ENCODE peak calls at places on chromosomes 5 and 9, in eight cellular contexts. Y is stimulated activated CD4-positive, alpha-beta T cell treated with anti-CD3 and anti-CD28 coated beads, Interleukin-4, amount 100 ng/mL, for 4 hours; Q is GM23338; U is foreskin fibroblast; Z is CD4-positive, alpha-beta T cell; L is NCI-H1092 treated with DMSO at 0.1 percent for 48 hours; A is NCI-H748 treated with DMSO at 0.1 percent for 48 hours; G is putamen. T is an unnamed sample.

GRCh38 chr5:93274291-93274690 is 306.7 kb downstream of the NR2F1-AS1 start:
- DNase-seq in Y (no peak), Q (peak), U (peak), Z (no peak), L (no peak), A (no peak), G (no peak), T (no peak)

GRCh38 chr9:92501671-92502393 is 19.5 kb upstream of the ASPN start:
- DNase-seq in Y (no peak), Q (peak), U (peak), Z (no peak), L (peak), A (no peak), G (no peak), T (no peak)

GRCh38 chr9:96553070-96553469 is 66.6 kb downstream of the CDC14B start:
- DNase-seq in Y (no peak), Q (no peak), U (peak), Z (no peak), L (no peak), A (no peak), G (no peak), T (no peak)

GRCh38 chr5:53934126-53934856 is 373.9 kb downstream of the NDUFS4 start:
- DNase-seq in Y (no peak), Q (no peak), U (peak), Z (no peak), L (no peak), A (no peak), G (no peak), T (no peak)

GRCh38 chr5:515273-515836 is 8.9 kb downstream of the SLC9A3 start:
- DNase-seq in Y (no peak), Q (no peak), U (no peak), Z (no peak), L (no peak), A (no peak), G (no peak), T (no peak)

GRCh38 chr5:112161392-112161748 is 257.7 kb downstream of the EPB41L4A start:
- DNase-seq in Y (no peak), Q (no peak), U (no peak), Z (no peak), L (no peak), A (no peak), G (no peak), T (no peak)

GRCh38 chr5:111984044-111984443 is 227.1 kb upstream of the NREP start:
- DNase-seq in Y (no peak), Q (no peak), U (peak), Z (no peak), L (no peak), A (no peak), G (no peak), T (no peak)

GRCh38 chr5:14809369-14810144 is 62.0 kb downstream of the ANKH start:
- DNase-seq in Y (peak), Q (no peak), U (peak), Z (peak), L (no peak), A (no peak), G (peak), T (no peak)

GRCh38 chr5:74622122-74622521 is 18.4 kb downstream of the ENC1 start:
- DNase-seq in Y (no peak), Q (no peak), U (no peak), Z (no peak), L (no peak), A (no peak), G (no peak), T (no peak)

GRCh38 chr5:10295619-10296326 is 11.9 kb downstream of the CMBL start:
- DNase-seq in Y (no peak), Q (no peak), U (no peak), Z (no peak), L (no peak), A (no peak), G (no peak), T (no peak)

GRCh38 chr9:99515087-99515486 is 293.0 kb downstream of the SEC61B start:
- DNase-seq in Y (no peak), Q (no peak), U (no peak), Z (no peak), L (no peak), A (no peak), G (no peak), T (no peak)

GRCh38 chr9:86942352-86943222 is 4.7 kb downstream of the GAS1 start:
- DNase-seq in Y (no peak), Q (peak), U (no peak), Z (no peak), L (no peak), A (no peak), G (no peak), T (no peak)

GRCh38 chr9:18566125-18566524 is 92.2 kb downstream of the ADAMTSL1 start:
- DNase-seq in Y (no peak), Q (no peak), U (peak), Z (no peak), L (no peak), A (no peak), G (no peak), T (no peak)

GRCh38 chr5:166639151-166639550 is 1652.3 kb upstream of the WWC1 start:
- DNase-seq in Y (no peak), Q (no peak), U (no peak), Z (no peak), L (no peak), A (no peak), G (no peak), T (no peak)

GRCh38 chr9:85741875-85742629 is at the start of gene AGTPBP1:
- DNase-seq in Y (peak), Q (peak), U (peak), Z (peak), L (peak), A (peak), G (peak), T (peak)

GRCh38 chr5:59758566-59758965 is 135.0 kb downstream of the PDE4D start:
- DNase-seq in Y (no peak), Q (no peak), U (no peak), Z (no peak), L (no peak), A (no peak), G (no peak), T (no peak)

GRCh38 chr9:95641591-95641990 is 124.8 kb upstream of the PTCH1 start:
- DNase-seq in Y (no peak), Q (no peak), U (peak), Z (no peak), L (peak), A (peak), G (no peak), T (no peak)

GRCh38 chr9:129910628-129911567 is 75.6 kb downstream of the USP20 start:
- DNase-seq in Y (no peak), Q (no peak), U (peak), Z (no peak), L (no peak), A (no peak), G (no peak), T (no peak)

GRCh38 chr9:116686135-116686534 is 970 bp upstream of the TRIM32 start:
- DNase-seq in Y (no peak), Q (no peak), U (no peak), Z (no peak), L (no peak), A (no peak), G (no peak), T (no peak)

GRCh38 chr5:1374680-1375055 is 29.8 kb upstream of the CLPTM1L start:
- DNase-seq in Y (no peak), Q (no peak), U (peak), Z (no peak), L (no peak), A (no peak), G (no peak), T (no peak)

GRCh38 chr5:168860081-168860480 is 280.9 kb upstream of the PANK3 start:
- DNase-seq in Y (no peak), Q (no peak), U (no peak), Z (no peak), L (no peak), A (no peak), G (no peak), T (no peak)

GRCh38 chr9:133372144-133372543 is 3.7 kb downstream of the SURF4 start:
- DNase-seq in Y (no peak), Q (no peak), U (no peak), Z (no peak), L (no peak), A (no peak), G (no peak), T (no peak)

GRCh38 chr5:14588758-14589543 is 7.4 kb downstream of the OTULINL start:
- DNase-seq in Y (no peak), Q (no peak), U (no peak), Z (no peak), L (peak), A (peak), G (no peak), T (no peak)

GRCh38 chr5:78541058-78541624 is 107.4 kb downstream of the LHFPL2 start:
- DNase-seq in Y (no peak), Q (no peak), U (no peak), Z (no peak), L (no peak), A (no peak), G (no peak), T (no peak)

GRCh38 chr9:130741831-130742449 is 48.4 kb downstream of the EXOSC2 start:
- DNase-seq in Y (no peak), Q (no peak), U (peak), Z (no peak), L (no peak), A (no peak), G (no peak), T (no peak)

GRCh38 chr5:140349244-140349643 is 2.8 kb upstream of the HBEGF start:
- DNase-seq in Y (no peak), Q (no peak), U (peak), Z (no peak), L (no peak), A (no peak), G (no peak), T (peak)

GRCh38 chr5:139710370-139711066 is 62.4 kb downstream of the CXXC5 start:
- DNase-seq in Y (peak), Q (peak), U (peak), Z (peak), L (peak), A (no peak), G (peak), T (peak)

GRCh38 chr5:135645336-135645735 is 66.5 kb upstream of the CXCL14 start:
- DNase-seq in Y (no peak), Q (no peak), U (peak), Z (no peak), L (no peak), A (no peak), G (no peak), T (no peak)

GRCh38 chr9:136860933-136861873 is 4.9 kb downstream of the EDF1 start:
- DNase-seq in Y (no peak), Q (no peak), U (no peak), Z (no peak), L (no peak), A (no peak), G (no peak), T (peak)

GRCh38 chr9:132030626-132031325 is 48.9 kb downstream of the MED27 start:
- DNase-seq in Y (no peak), Q (no peak), U (no peak), Z (no peak), L (no peak), A (peak), G (no peak), T (no peak)

GRCh38 chr9:137045294-137046093 is 483 bp downstream of the NPDC1 start:
- DNase-seq in Y (no peak), Q (peak), U (peak), Z (no peak), L (peak), A (no peak), G (no peak), T (no peak)

GRCh38 chr5:150519560-150519945 is 11.6 kb downstream of the NDST1 start:
- DNase-seq in Y (no peak), Q (no peak), U (no peak), Z (no peak), L (no peak), A (no peak), G (no peak), T (no peak)